ENCODE peak calls at places on chromosomes 16 and 17, in ten cellular contexts. Y, U, D, I, E, N, G, F, Z and Q are unnamed samples.

GRCh38 chr16:23171234-23171948 is 11.2 kb upstream of the SCNN1G start:
- DNase-seq in F (peak), G (no peak), D (no peak), I (no peak), Y (no peak), Z (no peak), E (no peak), N (peak), U (no peak), Q (no peak)

GRCh38 chr17:1197781-1198490 is 18.2 kb upstream of the ABR start:
- DNase-seq in E (no peak), I (no peak), F (no peak), N (peak), Y (no peak), U (no peak), Z (no peak), G (peak), D (no peak), Q (no peak)

GRCh38 chr17:27928546-27928945 is 35.4 kb upstream of the LYRM9 start:
- DNase-seq in Y (no peak), G (no peak), N (no peak), Z (no peak), U (no peak), E (no peak), I (no peak), F (no peak), D (no peak), Q (no peak)

GRCh38 chr17:32953883-32954282 is 25.9 kb downstream of the TMEM98 start:
- DNase-seq in U (no peak), F (no peak), G (no peak), I (no peak), D (no peak), Y (no peak), N (no peak), Z (no peak), E (no peak), Q (no peak)

GRCh38 chr17:22454070-22454999 is 762.0 kb downstream of the KCNJ18 start:
- DNase-seq in I (no peak), G (no peak), E (no peak), D (no peak), Y (no peak), N (peak), U (no peak), Z (no peak), F (no peak), Q (no peak)

GRCh38 chr17:45132569-45133463 is 501 bp upstream of the PLCD3 start:
- DNase-seq in E (peak), G (peak), Z (peak), U (peak), Y (peak), I (peak), N (peak), F (peak), D (peak), Q (peak)

GRCh38 chr16:89256651-89257254 is 39.2 kb downstream of the ZNF778 start:
- DNase-seq in Z (peak), N (peak), G (no peak), U (peak), Y (peak), E (peak), I (peak), D (peak), F (peak), Q (no peak)

GRCh38 chr17:81991684-81992513 is 14.5 kb downstream of the ASPSCR1 start:
- DNase-seq in U (no peak), I (no peak), D (no peak), G (peak), E (peak), F (peak), Y (peak), Z (peak), N (peak), Q (no peak)

GRCh38 chr17:5203908-5204294 is 12.2 kb upstream of the ZNF594 start:
- DNase-seq in N (peak), G (no peak), U (no peak), E (no peak), Y (no peak), D (no peak), I (no peak), Z (no peak), F (no peak), Q (no peak)

GRCh38 chr16:65532218-65532617 is 410.4 kb upstream of the CDH11 start:
- DNase-seq in Z (no peak), I (no peak), N (no peak), E (no peak), U (no peak), Y (no peak), F (no peak), G (no peak), D (no peak), Q (no peak)

GRCh38 chr17:38917259-38917658 is 8.2 kb upstream of the LASP1NB start:
- DNase-seq in G (no peak), U (no peak), D (no peak), Y (no peak), I (no peak), Z (no peak), E (no peak), N (no peak), F (no peak), Q (no peak)

GRCh38 chr16:4057439-4057877 is 58.8 kb downstream of the ADCY9 start:
- DNase-seq in G (no peak), F (no peak), I (no peak), D (no peak), N (no peak), Z (no peak), U (peak), E (no peak), Y (no peak), Q (no peak)

GRCh38 chr16:65339062-65339461 is 217.2 kb upstream of the CDH11 start:
- DNase-seq in N (no peak), E (no peak), Y (no peak), I (no peak), Z (no peak), F (no peak), U (no peak), G (no peak), D (no peak), Q (no peak)

GRCh38 chr16:89149386-89149785 is 22.2 kb upstream of the CDH15 start:
- DNase-seq in U (no peak), D (no peak), G (no peak), F (no peak), N (no peak), I (no peak), E (no peak), Y (no peak), Z (no peak), Q (no peak)

GRCh38 chr17:74389094-74389753 is 21.9 kb downstream of the GPR142 start:
- DNase-seq in I (no peak), Z (no peak), N (no peak), U (no peak), E (no peak), G (no peak), Y (no peak), D (no peak), F (no peak), Q (no peak)

GRCh38 chr17:18377437-18378204 is at the start of gene EVPLL:
- DNase-seq in G (no peak), D (peak), Z (no peak), E (no peak), Y (no peak), U (no peak), F (peak), N (peak), I (no peak), Q (peak)